ENCODE peak calls at places on chromosomes 6 and 20, in ten cellular contexts. Y is GM04504; V is endothelial cell; L is amygdala; P is stimulated activated CD8-positive, alpha-beta memory T cell treated with anti-CD3 and anti-CD28 coated beads, Interleukin-4, amount 100 ng/mL, for 24 hours; R is EL; T is fibroblast of lung; H is Kasumi-1; J is NCI-H1105; Z is colonic mucosa. K is an unnamed sample.

GRCh38 chr20:22700387-22700786 is 116.0 kb upstream of the FOXA2 start:
- DNase-seq in L (no peak), V (no peak), H (no peak), T (no peak), Z (no peak), R (no peak), J (peak; percentile 79), Y (no peak), P (no peak), K (no peak)

GRCh38 chr20:14775778-14776177 is 438.4 kb upstream of the FLRT3 start:
- DNase-seq in P (no peak), T (peak; percentile 55), Y (peak; percentile 82), J (no peak), L (no peak), R (peak; percentile 60), H (no peak), Z (no peak), V (no peak), K (no peak)

GRCh38 chr6:19851273-19852089 is 14.3 kb downstream of the ID4 start:
- DNase-seq in P (no peak), H (peak; percentile 63), L (no peak), R (peak; percentile 62), Y (no peak), T (peak; percentile 79), Z (peak; percentile 31), J (peak; percentile 81), V (peak; percentile 46), K (no peak)

GRCh38 chr6:167742719-167743303 is 83.9 kb upstream of the AFDN start:
- DNase-seq in Y (no peak), T (no peak), R (no peak), L (no peak), J (no peak), P (no peak), Z (no peak), H (no peak), V (no peak), K (no peak)

GRCh38 chr20:44288252-44288651 is 22.8 kb downstream of the FITM2 start:
- DNase-seq in V (no peak), P (no peak), R (no peak), H (no peak), Y (no peak), Z (peak; percentile 28), J (no peak), T (no peak), L (no peak), K (no peak)

GRCh38 chr6:89591745-89592144 is 46.8 kb downstream of the LYRM2 start:
- DNase-seq in H (no peak), V (no peak), T (no peak), P (no peak), Z (no peak), R (no peak), Y (no peak), L (no peak), J (no peak), K (no peak)

GRCh38 chr20:48324744-48325143 is 503.1 kb downstream of the PREX1 start:
- DNase-seq in T (no peak), H (no peak), P (no peak), V (no peak), Y (no peak), Z (no peak), L (no peak), J (no peak), R (no peak), K (no peak)

GRCh38 chr6:54031194-54031593 is 80.0 kb upstream of the MLIP start:
- DNase-seq in T (peak; percentile 12), Z (no peak), R (peak; percentile 6), Y (no peak), L (no peak), H (no peak), P (no peak), V (no peak), J (no peak), K (no peak)

GRCh38 chr6:150967910-150968309 is 102.4 kb downstream of the MTHFD1L start:
- DNase-seq in R (no peak), P (no peak), Z (no peak), L (no peak), V (no peak), Y (no peak), T (peak; percentile 5), H (no peak), J (no peak), K (no peak)

GRCh38 chr6:117976030-117976651 is 69.1 kb downstream of the SLC35F1 start:
- DNase-seq in R (peak; percentile 38), P (no peak), Y (peak; percentile 5), Z (peak; percentile 20), V (peak; percentile 33), H (peak; percentile 68), L (no peak), T (peak; percentile 41), J (peak; percentile 54), K (no peak)

GRCh38 chr6:118562959-118563358 is 14.9 kb downstream of the PLN start:
- DNase-seq in V (no peak), J (no peak), R (no peak), Z (no peak), T (peak; percentile 83), H (no peak), L (no peak), Y (peak; percentile 35), P (no peak), K (no peak)

GRCh38 chr6:97765480-97765879 is 482.5 kb upstream of the MMS22L start:
- DNase-seq in R (peak; percentile 10), P (no peak), V (no peak), H (no peak), L (no peak), T (peak; percentile 83), Z (no peak), Y (peak; percentile 47), J (no peak), K (no peak)

K was measured in activated T-helper 2 cell treated with anti-CD3 and anti-CD28 coated beads, Interferon-gamma antibody, Interleukin-2, Interleukin-4, amounts not matched to agents 10 μg/mL and 5 μg/mL and 100 μg/mL, durations not matched to agents 14 hours and 24 hours and 36 hours.